ENCODE peak calls at places on chromosome 15, in four cellular contexts. E, A, G and L are unnamed samples.

GRCh38 chr15:66720206-66721010 is 18.4 kb downstream of the SMAD6 start:
- DNase-seq in E (no peak), A (no peak), G (no peak), L (no peak)

GRCh38 chr15:80242132-80242769 is 9.8 kb downstream of the CTXND1 start:
- DNase-seq in E (peak), A (no peak), G (no peak), L (no peak)

GRCh38 chr15:31217566-31218270 is 108.9 kb upstream of the KLF13 start:
- DNase-seq in E (peak), A (no peak), G (no peak), L (no peak)

GRCh38 chr15:73683624-73684536 is at the start of gene CD276:
- DNase-seq in E (peak), A (peak), G (peak), L (peak)

GRCh38 chr15:31320022-31320421 is 6.6 kb upstream of the KLF13 start:
- DNase-seq in E (no peak), A (no peak), G (no peak), L (no peak)

GRCh38 chr15:90376789-90377188 is 11.3 kb upstream of the IQGAP1 start:
- DNase-seq in E (peak), A (peak), G (no peak), L (no peak)

GRCh38 chr15:70339551-70340517 is 242.1 kb upstream of the TLE3 start:
- DNase-seq in E (no peak), A (no peak), G (no peak), L (no peak)

GRCh38 chr15:82103500-82103899 is 57.7 kb upstream of the MEX3B start:
- DNase-seq in E (no peak), A (no peak), G (no peak), L (no peak)

GRCh38 chr15:76199106-76200082 is 111.9 kb downstream of the ETFA start:
- DNase-seq in E (peak), A (peak), G (peak), L (peak)

GRCh38 chr15:26516102-26516980 is 256.5 kb downstream of the GABRB3 start:
- DNase-seq in E (no peak), A (no peak), G (no peak), L (no peak)

GRCh38 chr15:83207622-83208356 is at the start of gene HDGFL3:
- DNase-seq in E (peak), A (peak), G (peak), L (peak)

GRCh38 chr15:70242962-70243685 is 145.4 kb upstream of the TLE3 start:
- DNase-seq in E (peak), A (no peak), G (peak), L (no peak)

GRCh38 chr15:72227192-72227586 is 3.8 kb downstream of the PKM start:
- DNase-seq in E (no peak), A (no peak), G (no peak), L (no peak)

GRCh38 chr15:35750051-35750450 is 204.1 kb upstream of the DPH6 start:
- DNase-seq in E (no peak), A (no peak), G (no peak), L (no peak)

GRCh38 chr15:40830884-40831283 is 2.4 kb upstream of the PPP1R14D start:
- DNase-seq in E (no peak), A (no peak), G (no peak), L (no peak)

GRCh38 chr15:85788796-85789495 is 5.8 kb downstream of the KLHL25 start:
- DNase-seq in E (peak), A (no peak), G (no peak), L (no peak)

GRCh38 chr15:99429681-99430081 is 136.1 kb upstream of the MEF2A start:
- DNase-seq in E (peak), A (no peak), G (no peak), L (no peak)

GRCh38 chr15:74172751-74173544 is 562 bp upstream of the ISLR start:
- DNase-seq in E (peak), A (peak), G (peak), L (peak)

GRCh38 chr15:71730277-71731144 is 79.8 kb upstream of the NR2E3 start:
- DNase-seq in E (peak), A (peak), G (no peak), L (no peak)

GRCh38 chr15:64460737-64461576 is 579 bp downstream of the ZNF609 start:
- DNase-seq in E (peak), A (peak), G (peak), L (no peak)

GRCh38 chr15:67835349-67836133 is 4.3 kb downstream of the RNU6-1 start:
- DNase-seq in E (no peak), A (no peak), G (peak), L (no peak)

GRCh38 chr15:41949400-41950126 is 22.8 kb downstream of the EHD4 start:
- DNase-seq in E (no peak), A (no peak), G (peak), L (no peak)

GRCh38 chr15:49382394-49382793 is 40.6 kb upstream of the FGF7 start:
- DNase-seq in E (no peak), A (no peak), G (no peak), L (no peak)

GRCh38 chr15:77496710-77497107 is 76.0 kb downstream of the HMG20A start:
- DNase-seq in E (peak), A (peak), G (peak), L (peak)

GRCh38 chr15:66842710-66843441 is 140.8 kb downstream of the SMAD6 start:
- DNase-seq in E (peak), A (peak), G (peak), L (peak)

GRCh38 chr15:83199288-83199687 is 8.3 kb downstream of the HDGFL3 start:
- DNase-seq in E (no peak), A (no peak), G (no peak), L (no peak)

GRCh38 chr15:57165992-57166391 is 210.3 kb upstream of the CGNL1 start:
- DNase-seq in E (no peak), A (no peak), G (no peak), L (no peak)

GRCh38 chr15:99279783-99280307 is 28.6 kb downstream of the LRRC28 start:
- DNase-seq in E (no peak), A (no peak), G (no peak), L (no peak)

GRCh38 chr15:82159922-82160321 is 102.6 kb downstream of the EFL1 start:
- DNase-seq in E (no peak), A (no peak), G (no peak), L (no peak)

GRCh38 chr15:100108346-100108745 is 233.4 kb downstream of the ADAMTS17 start:
- DNase-seq in E (no peak), A (peak), G (no peak), L (no peak)

GRCh38 chr15:77497108-77497737 is 76.5 kb downstream of the HMG20A start:
- DNase-seq in E (peak), A (peak), G (peak), L (peak)

GRCh38 chr15:52100807-52101206 is 11.8 kb downstream of the BCL2L10 start:
- DNase-seq in E (peak), A (peak), G (peak), L (peak)

GRCh38 chr15:36601497-36601932 is 22.1 kb downstream of the CDIN1 start:
- DNase-seq in E (peak), A (peak), G (peak), L (peak)

GRCh38 chr15:62124176-62124952 is 40.7 kb downstream of the C2CD4B start:
- DNase-seq in E (no peak), A (no peak), G (no peak), L (no peak)

GRCh38 chr15:73054417-73054963 is 2.2 kb downstream of the NEO1 start:
- DNase-seq in E (peak), A (no peak), G (no peak), L (no peak)

GRCh38 chr15:77454265-77454664 is 33.6 kb downstream of the HMG20A start:
- DNase-seq in E (no peak), A (no peak), G (no peak), L (no peak)

GRCh38 chr15:85865070-85865684 is 70.5 kb upstream of the KLHL25 start:
- DNase-seq in E (peak), A (no peak), G (no peak), L (no peak)

GRCh38 chr15:89363770-89364169 is 29.1 kb upstream of the POLG start:
- DNase-seq in E (no peak), A (no peak), G (no peak), L (no peak)

GRCh38 chr15:89363133-89363532 is 28.5 kb upstream of the POLG start:
- DNase-seq in E (no peak), A (no peak), G (no peak), L (no peak)

GRCh38 chr15:89364741-89365450 is 30.3 kb upstream of the POLG start:
- DNase-seq in E (no peak), A (no peak), G (no peak), L (no peak)

GRCh38 chr15:89365457-89366055 is 30.9 kb upstream of the POLG start:
- DNase-seq in E (no peak), A (no peak), G (no peak), L (no peak)

GRCh38 chr15:89364341-89364740 is 29.7 kb upstream of the POLG start:
- DNase-seq in E (peak), A (no peak), G (no peak), L (no peak)
- H3K4me3 ChIP-seq in E (no peak), A (no peak), G (no peak), L (no peak)

GRCh38 chr15:60212536-60212935 is 185.2 kb downstream of the ANXA2 start:
- DNase-seq in E (no peak), A (no peak), G (no peak), L (no peak)

GRCh38 chr15:60213377-60214010 is 184.3 kb downstream of the ANXA2 start:
- DNase-seq in E (no peak), A (no peak), G (no peak), L (no peak)

GRCh38 chr15:60217161-60217560 is 180.6 kb downstream of the ANXA2 start:
- DNase-seq in E (no peak), A (no peak), G (no peak), L (no peak)

GRCh38 chr15:60214201-60214600 is 183.6 kb downstream of the ANXA2 start:
- DNase-seq in E (no peak), A (no peak), G (no peak), L (no peak)

DNA sequence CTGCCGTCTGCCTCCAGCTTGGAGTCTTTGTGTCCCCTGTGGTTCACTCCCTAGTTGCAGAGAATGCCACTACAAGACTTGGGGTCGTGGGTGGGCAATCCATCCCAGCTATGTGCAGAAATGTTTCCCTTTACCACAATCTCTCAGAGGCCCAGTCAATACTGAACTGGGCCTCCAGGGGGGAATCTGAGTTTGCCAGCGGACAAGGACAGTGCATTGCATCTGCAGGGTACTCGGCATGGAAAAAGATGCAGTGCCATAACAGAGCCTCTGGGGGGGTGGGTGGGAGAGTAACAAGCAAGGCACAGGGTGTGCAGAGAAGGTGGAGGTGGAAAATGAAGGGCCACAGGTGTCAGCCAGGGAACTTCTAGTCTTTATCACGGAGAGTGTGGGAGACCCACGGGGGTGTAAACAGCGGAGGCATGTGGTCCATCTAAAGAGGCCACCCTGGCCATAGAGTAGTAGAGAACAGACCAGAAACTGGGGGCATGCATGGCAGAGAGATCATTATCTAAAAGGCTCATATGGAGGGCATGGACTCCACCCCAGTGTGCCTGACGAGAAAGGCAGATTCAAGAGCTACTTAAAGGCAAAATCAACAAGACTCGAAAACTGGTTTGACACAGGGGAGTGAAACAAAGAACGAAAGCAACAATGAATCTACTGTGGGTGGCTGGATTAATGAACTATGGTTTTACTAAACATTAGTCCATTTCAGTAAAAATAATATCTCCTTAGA is 182.4 kb downstream of the ANXA2 start:
- DNase-seq in E (no peak), A (no peak), G (no peak), L (no peak)
- TF ChIP-seq CTCF in E (no peak), A (no peak), G (no peak), L (no peak)

GRCh38 chr15:44199393-44199792 is 4.3 kb upstream of the FRMD5 start:
- DNase-seq in E (no peak), A (no peak), G (no peak), L (no peak)

GRCh38 chr15:44194397-44195150 is 497 bp downstream of the FRMD5 start:
- DNase-seq in E (peak), A (peak), G (peak), L (no peak)

GRCh38 chr15:44193651-44194396 is 1.2 kb downstream of the FRMD5 start:
- DNase-seq in E (no peak), A (no peak), G (no peak), L (no peak)

DNA sequence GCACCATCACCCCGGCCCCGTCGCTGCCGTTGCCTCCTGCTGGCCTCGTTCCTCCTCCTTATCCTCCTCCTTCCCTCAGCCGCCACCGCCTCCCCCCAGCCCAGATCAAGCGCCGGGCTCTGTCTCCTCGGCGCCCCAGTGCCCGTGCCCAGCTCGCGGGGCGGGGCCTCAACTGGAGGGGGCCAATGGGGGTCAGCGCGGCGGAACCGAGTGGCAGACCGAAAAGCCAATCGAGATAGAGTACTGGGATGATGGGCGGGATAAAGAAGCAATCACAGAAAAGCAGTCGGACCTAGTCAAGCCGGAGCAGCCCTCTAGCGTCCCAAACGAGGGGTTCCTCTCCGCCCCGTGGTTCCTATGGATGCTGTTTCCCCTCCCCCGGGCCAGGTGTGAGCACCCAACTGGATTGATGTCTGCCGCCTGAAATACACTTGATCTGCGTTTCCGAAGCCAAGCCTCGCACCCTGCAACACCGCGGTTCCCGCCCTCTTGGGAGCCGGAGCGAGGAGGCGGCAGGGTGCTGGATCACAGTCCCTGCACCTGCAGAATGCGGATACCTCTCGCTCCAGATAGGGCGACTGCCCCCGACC is at the start of gene FRMD5:
- DNase-seq in E (peak), A (peak), G (peak), L (peak)
- TF ChIP-seq POLR2A in E (peak), A (no peak), G (no peak), L (peak)

GRCh38 chr15:25418202-25418601 is 20.6 kb downstream of the UBE3A start:
- DNase-seq in E (no peak), A (no peak), G (no peak), L (no peak)

GRCh38 chr15:25417604-25418003 is 21.2 kb downstream of the UBE3A start:
- DNase-seq in E (no peak), A (no peak), G (no peak), L (no peak)

GRCh38 chr15:25426896-25427610 is 11.8 kb downstream of the UBE3A start:
- DNase-seq in E (no peak), A (no peak), G (no peak), L (no peak)

GRCh38 chr15:25424073-25424472 is 14.8 kb downstream of the UBE3A start:
- DNase-seq in E (no peak), A (no peak), G (no peak), L (no peak)

DNA sequence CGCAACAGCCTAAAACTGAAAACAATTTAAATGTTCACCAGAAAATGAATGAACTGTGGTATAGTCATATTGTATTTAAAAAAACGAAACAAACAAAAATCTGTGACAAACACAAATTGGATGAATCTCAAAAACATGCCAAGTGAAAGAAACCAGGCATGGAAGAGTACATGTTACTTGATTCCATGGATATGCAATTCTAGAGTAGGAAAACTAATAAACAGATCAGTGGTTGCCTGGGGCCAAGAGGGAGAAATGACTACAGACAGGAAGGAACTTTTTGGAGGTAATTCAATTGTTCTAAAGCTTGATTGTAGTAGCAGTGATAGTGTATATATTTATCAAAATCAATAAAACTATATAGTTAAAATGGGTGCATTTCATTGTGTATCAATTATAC is 16.8 kb downstream of the UBE3A start:
- DNase-seq in E (no peak), A (no peak), G (no peak), L (no peak)
- H3K4me3 ChIP-seq in E (no peak), A (no peak), G (no peak), L (no peak)

DNA sequence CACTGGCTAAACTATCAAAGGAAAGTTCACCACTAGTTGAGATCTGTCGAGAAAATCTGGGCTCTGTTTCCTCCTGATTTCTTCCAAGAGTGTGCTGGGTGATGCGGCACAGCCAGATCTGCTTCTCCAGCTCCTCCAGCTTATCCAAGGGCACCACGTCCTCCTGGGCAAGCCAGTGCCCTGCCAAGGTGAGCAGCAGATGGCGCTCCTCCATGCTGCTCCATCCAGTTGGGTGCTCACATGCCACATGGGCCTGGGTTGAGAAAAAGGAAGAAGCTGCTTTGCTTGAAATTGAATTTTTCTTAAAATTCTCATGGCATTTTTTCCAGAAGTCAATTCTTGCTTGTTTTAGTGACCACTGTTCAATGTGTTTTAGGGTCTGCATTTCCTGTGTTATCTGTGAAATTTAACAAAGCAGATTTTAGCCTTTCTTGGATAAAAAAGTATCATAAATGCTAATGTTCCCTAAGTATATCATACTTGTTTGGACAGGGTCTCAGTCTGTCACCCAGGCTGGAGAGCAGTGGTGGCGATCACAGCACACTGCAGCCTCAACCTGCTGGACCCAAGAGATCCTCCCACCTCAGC is 47.3 kb downstream of the EIF3J start:
- DNase-seq in E (peak), A (no peak), G (no peak), L (no peak)
- TF ChIP-seq CTCF in E (peak), A (peak), G (no peak), L (peak)